ENCODE peak calls at places on chromosomes 11 and 22, in ten cellular contexts. Y is left ventricle myocardium inferior; V is NB4; U is HFF-Myc; A is CD8-positive, alpha-beta T cell; Q is fibroblast of lung; P is Panc1; N is brain microvascular endothelial cell; S is bronchial epithelial cell; G is GM12865. E is an unnamed sample.

GRCh38 chr11:76860539-76861475 is at the start of gene ACER3:
- DNase-seq in Y (peak), V (peak), U (peak), A (peak), Q (peak), P (peak), N (peak), S (peak), G (peak), E (peak)

GRCh38 chr11:9762531-9762930 is 98.7 kb downstream of the SWAP70 start:
- DNase-seq in Y (no peak), V (no peak), U (no peak), A (no peak), Q (no peak), P (no peak), N (no peak), S (no peak), G (no peak), E (no peak)

GRCh38 chr22:36355362-36355761 is 32.4 kb downstream of the MYH9 start:
- DNase-seq in Y (no peak), V (peak), U (no peak), A (no peak), Q (no peak), P (no peak), N (no peak), S (no peak), G (peak), E (no peak)

GRCh38 chr11:1623716-1624115 is 1.8 kb upstream of the KRTAP5-4 start:
- DNase-seq in Y (no peak), V (no peak), U (no peak), A (no peak), Q (no peak), P (no peak), N (no peak), S (no peak), G (no peak), E (no peak)

GRCh38 chr11:8092587-8093424 is 11.8 kb downstream of the TUB start:
- DNase-seq in Y (peak), V (peak), U (peak), A (no peak), Q (peak), P (no peak), N (peak), S (peak), G (peak), E (peak)

GRCh38 chr11:33835143-33835878 is 56.6 kb downstream of the LMO2 start:
- DNase-seq in Y (no peak), V (peak), U (no peak), A (no peak), Q (peak), P (no peak), N (peak), S (peak), G (peak), E (peak)

GRCh38 chr22:24994070-24994763 is 41.7 kb downstream of the KIAA1671 start:
- DNase-seq in Y (no peak), V (no peak), U (no peak), A (no peak), Q (no peak), P (no peak), N (no peak), S (peak), G (no peak), E (no peak)

GRCh38 chr11:129840236-129840635 is 24.6 kb downstream of the TMEM45B start:
- DNase-seq in Y (no peak), V (peak), U (no peak), A (no peak), Q (no peak), P (no peak), N (no peak), S (peak), G (no peak), E (no peak)

GRCh38 chr22:43263645-43264514 is 76.9 kb upstream of the TTLL12 start:
- DNase-seq in Y (peak), V (peak), U (peak), A (peak), Q (peak), P (no peak), N (peak), S (peak), G (peak), E (peak)

GRCh38 chr11:126733685-126734084 is 266.9 kb downstream of the KIRREL3 start:
- DNase-seq in Y (no peak), V (no peak), U (no peak), A (no peak), Q (no peak), P (no peak), N (no peak), S (no peak), G (no peak), E (no peak)

GRCh38 chr11:47858169-47858543 is 10.0 kb upstream of the NUP160 start:
- DNase-seq in Y (no peak), V (no peak), U (peak), A (no peak), Q (peak), P (peak), N (no peak), S (peak), G (no peak), E (peak)

GRCh38 chr11:128630367-128631230 is 43.2 kb upstream of the ETS1 start:
- DNase-seq in Y (peak), V (peak), U (peak), A (peak), Q (peak), P (peak), N (peak), S (peak), G (peak), E (peak)
- H3K4me3 ChIP-seq in Y (no peak), V (no peak), U (no peak), A (no peak), Q (no peak), P (no peak), N (no peak), S (no peak), G (peak), E (no peak)

GRCh38 chr11:43997022-43997665 is 50.6 kb upstream of the ACCSL start:
- DNase-seq in Y (no peak), V (no peak), U (no peak), A (no peak), Q (no peak), P (no peak), N (no peak), S (no peak), G (peak), E (no peak)
- TF ChIP-seq CTCF in Y (no peak), V (no peak), U (no peak), A (no peak), Q (no peak), P (no peak), N (no peak), S (no peak), G (no peak), E (no peak)

GRCh38 chr11:119319136-119319701 is 2.3 kb upstream of the MCAM start:
- DNase-seq in Y (no peak), V (no peak), U (no peak), A (no peak), Q (no peak), P (no peak), N (no peak), S (no peak), G (no peak), E (no peak)
- H3K4me3 ChIP-seq in Y (peak), V (no peak), U (no peak), A (no peak), Q (no peak), P (no peak), N (no peak), S (no peak), G (peak), E (no peak)

DNA sequence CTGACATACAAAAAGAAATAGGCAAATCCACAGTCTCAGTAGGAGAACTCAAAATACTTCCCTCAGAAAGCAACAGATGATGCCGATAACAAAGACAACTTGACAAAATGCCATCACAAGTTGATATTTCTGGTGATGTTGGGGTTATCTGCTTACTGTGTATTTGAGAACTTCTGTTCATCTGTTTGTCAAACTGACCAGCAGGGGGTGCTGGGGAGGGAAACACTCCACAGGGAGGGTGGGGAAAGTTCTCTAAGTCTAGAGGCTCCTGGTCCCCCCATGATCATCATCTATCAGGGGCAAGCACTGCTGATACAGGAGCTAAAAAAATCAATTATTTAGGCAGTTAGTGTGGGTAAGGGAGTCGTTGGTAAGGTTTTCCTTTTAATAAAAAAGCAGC is 19.2 kb downstream of the GLYATL1 start:
- DNase-seq in Y (no peak), V (peak), U (no peak), A (no peak), Q (no peak), P (no peak), N (no peak), S (peak), G (peak), E (no peak)
- TF ChIP-seq CTCF in Y (peak), V (peak), U (peak), A (peak), Q (peak), P (peak), N (peak), S (peak), G (peak), E (peak)

GRCh38 chr22:37426532-37427127 is 649 bp downstream of the ELFN2 start:
- DNase-seq in Y (no peak), V (no peak), U (no peak), A (no peak), Q (no peak), P (no peak), N (no peak), S (no peak), G (no peak), E (no peak)
- H3K4me3 ChIP-seq in Y (peak), V (no peak), U (peak), A (peak), Q (peak), P (peak), N (peak), S (peak), G (no peak), E (peak)

GRCh38 chr11:116928102-116928777 is 90.8 kb upstream of the APOA1 start:
- DNase-seq in Y (no peak), V (peak), U (no peak), A (no peak), Q (no peak), P (no peak), N (no peak), S (no peak), G (peak), E (no peak)

GRCh38 chr11:116929393-116930090 is 92.1 kb upstream of the APOA1 start:
- DNase-seq in Y (no peak), V (no peak), U (no peak), A (no peak), Q (peak), P (no peak), N (peak), S (no peak), G (no peak), E (peak)

GRCh38 chr11:116925050-116925449 is 87.6 kb upstream of the APOA1 start:
- DNase-seq in Y (no peak), V (no peak), U (no peak), A (no peak), Q (no peak), P (no peak), N (no peak), S (no peak), G (peak), E (no peak)

GRCh38 chr11:116928845-116929244 is 91.4 kb upstream of the APOA1 start:
- DNase-seq in Y (no peak), V (peak), U (no peak), A (no peak), Q (no peak), P (no peak), N (no peak), S (no peak), G (no peak), E (no peak)

DNA sequence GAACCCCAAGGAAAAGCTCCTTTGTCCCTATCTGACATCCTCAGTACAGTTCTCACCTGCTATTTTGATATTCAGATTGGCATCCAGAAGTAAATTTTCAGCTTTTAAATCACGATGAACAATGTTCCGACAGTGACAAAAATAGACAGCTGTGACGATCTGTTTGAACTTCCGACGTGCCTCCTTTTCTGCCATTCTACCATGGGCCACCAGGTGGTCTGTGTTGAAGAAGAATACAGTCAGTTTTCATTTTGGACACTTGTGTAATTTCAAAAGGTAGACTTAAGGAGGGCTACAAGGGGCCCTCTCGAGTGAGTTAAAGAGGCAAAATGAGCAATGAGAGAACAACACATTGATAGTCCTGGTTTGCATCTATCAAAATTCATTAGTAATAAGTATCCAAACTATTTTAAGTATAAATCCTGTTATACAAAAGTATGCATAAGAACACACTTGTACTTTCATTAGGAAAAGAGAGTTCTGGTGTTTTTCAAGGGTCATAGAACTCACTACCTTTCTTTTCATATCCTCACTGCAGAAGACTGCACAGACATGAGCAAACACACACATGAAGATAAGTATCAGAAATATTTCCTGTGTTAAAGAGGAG is 89.8 kb upstream of the APOA1 start:
- DNase-seq in Y (no peak), V (peak), U (no peak), A (peak), Q (no peak), P (no peak), N (peak), S (no peak), G (peak), E (no peak)
- TF ChIP-seq CTCF in Y (peak), V (peak), U (peak), A (peak), Q (no peak), P (peak), N (peak), S (peak), G (peak), E (peak)

GRCh38 chr11:86804871-86805415 is 4.6 kb downstream of the PRSS23 start:
- DNase-seq in Y (no peak), V (no peak), U (no peak), A (no peak), Q (no peak), P (no peak), N (no peak), S (no peak), G (no peak), E (peak)

GRCh38 chr11:86802146-86802545 is 1.8 kb downstream of the PRSS23 start:
- DNase-seq in Y (no peak), V (no peak), U (no peak), A (no peak), Q (no peak), P (no peak), N (no peak), S (peak), G (no peak), E (peak)

GRCh38 chr11:86803641-86804040 is 3.3 kb downstream of the PRSS23 start:
- DNase-seq in Y (no peak), V (no peak), U (no peak), A (no peak), Q (no peak), P (no peak), N (no peak), S (peak), G (no peak), E (peak)

GRCh38 chr11:86802601-86803051 is 2.3 kb downstream of the PRSS23 start:
- DNase-seq in Y (no peak), V (peak), U (no peak), A (no peak), Q (peak), P (no peak), N (no peak), S (peak), G (peak), E (peak)

GRCh38 chr11:86803136-86803535 is 2.8 kb downstream of the PRSS23 start:
- DNase-seq in Y (no peak), V (no peak), U (no peak), A (no peak), Q (no peak), P (no peak), N (no peak), S (peak), G (no peak), E (no peak)
- H3K4me3 ChIP-seq in Y (no peak), V (no peak), U (no peak), A (no peak), Q (peak), P (peak), N (peak), S (no peak), G (no peak), E (peak)